ENCODE peak calls at places on chromosomes 5 and 9, in nine cellular contexts. One of them, this sample, is unnamed.
A peak's percentile ranks its signal among the peaks of the same experiment; 100 is the strongest.

GRCh38 chr5:138981606-138982005 is 106.5 kb upstream of the LRRTM2 start:
- DNase-seq in uterus: no peak
- DNase-seq in stimulated activated CD4-positive, alpha-beta T cell treated with anti-CD3 and anti-CD28 coated beads, Interleukin-12 subunit alpha, Interleukin-12 subunit beta, amount 100 ng/mL, for 48 hours: peak; percentile 5
- DNase-seq in stimulated activated naive CD8-positive, alpha-beta T cell treated with anti-CD3 and anti-CD28 coated beads, Interleukin-15, Interleukin-2, amounts not matched to agents 100 U/mL and 50 U/mL, for 24 hours: peak; percentile 13
- DNase-seq in HepG2: no peak
- DNase-seq in NB4: no peak
- DNase-seq in lung: no peak
- DNase-seq in ELR: no peak
- DNase-seq in sigmoid colon: no peak
- DNase-seq in this sample: no peak

GRCh38 chr9:93574900-93575705 is 1.3 kb upstream of the PHF2 start:
- DNase-seq in HepG2: no peak
- DNase-seq in uterus: no peak
- DNase-seq in sigmoid colon: peak; percentile 64
- DNase-seq in NB4: no peak
- DNase-seq in ELR: peak; percentile 9
- DNase-seq in stimulated activated naive CD8-positive, alpha-beta T cell treated with anti-CD3 and anti-CD28 coated beads, Interleukin-15, Interleukin-2, amounts not matched to agents 100 U/mL and 50 U/mL, for 24 hours: no peak
- DNase-seq in stimulated activated CD4-positive, alpha-beta T cell treated with anti-CD3 and anti-CD28 coated beads, Interleukin-12 subunit alpha, Interleukin-12 subunit beta, amount 100 ng/mL, for 48 hours: no peak
- DNase-seq in lung: no peak
- DNase-seq in this sample: no peak

GRCh38 chr9:124754289-124754688 is 16.8 kb downstream of the NR6A1 start:
- DNase-seq in stimulated activated naive CD8-positive, alpha-beta T cell treated with anti-CD3 and anti-CD28 coated beads, Interleukin-15, Interleukin-2, amounts not matched to agents 100 U/mL and 50 U/mL, for 24 hours: no peak
- DNase-seq in lung: no peak
- DNase-seq in HepG2: no peak
- DNase-seq in sigmoid colon: no peak
- DNase-seq in NB4: peak; percentile 38
- DNase-seq in stimulated activated CD4-positive, alpha-beta T cell treated with anti-CD3 and anti-CD28 coated beads, Interleukin-12 subunit alpha, Interleukin-12 subunit beta, amount 100 ng/mL, for 48 hours: no peak
- DNase-seq in uterus: no peak
- DNase-seq in ELR: peak; percentile 70
- DNase-seq in this sample: no peak

GRCh38 chr5:141641634-141642278 is 5.0 kb downstream of the RELL2 start:
- DNase-seq in sigmoid colon: no peak
- DNase-seq in stimulated activated naive CD8-positive, alpha-beta T cell treated with anti-CD3 and anti-CD28 coated beads, Interleukin-15, Interleukin-2, amounts not matched to agents 100 U/mL and 50 U/mL, for 24 hours: no peak
- DNase-seq in HepG2: no peak
- DNase-seq in ELR: peak; percentile 84
- DNase-seq in uterus: no peak
- DNase-seq in lung: no peak
- DNase-seq in NB4: peak; percentile 68
- DNase-seq in stimulated activated CD4-positive, alpha-beta T cell treated with anti-CD3 and anti-CD28 coated beads, Interleukin-12 subunit alpha, Interleukin-12 subunit beta, amount 100 ng/mL, for 48 hours: no peak
- DNase-seq in this sample: no peak

GRCh38 chr9:108271646-108272349 is 584.0 kb downstream of the ACTL7B start:
- DNase-seq in HepG2: peak; percentile 29
- DNase-seq in uterus: peak; percentile 30
- DNase-seq in stimulated activated naive CD8-positive, alpha-beta T cell treated with anti-CD3 and anti-CD28 coated beads, Interleukin-15, Interleukin-2, amounts not matched to agents 100 U/mL and 50 U/mL, for 24 hours: no peak
- DNase-seq in lung: no peak
- DNase-seq in NB4: no peak
- DNase-seq in sigmoid colon: no peak
- DNase-seq in stimulated activated CD4-positive, alpha-beta T cell treated with anti-CD3 and anti-CD28 coated beads, Interleukin-12 subunit alpha, Interleukin-12 subunit beta, amount 100 ng/mL, for 48 hours: no peak
- DNase-seq in ELR: peak; percentile 75
- DNase-seq in this sample: no peak

GRCh38 chr9:14066032-14066431 is 247.9 kb downstream of the NFIB start:
- DNase-seq in uterus: no peak
- DNase-seq in ELR: no peak
- DNase-seq in HepG2: no peak
- DNase-seq in stimulated activated naive CD8-positive, alpha-beta T cell treated with anti-CD3 and anti-CD28 coated beads, Interleukin-15, Interleukin-2, amounts not matched to agents 100 U/mL and 50 U/mL, for 24 hours: no peak
- DNase-seq in NB4: no peak
- DNase-seq in stimulated activated CD4-positive, alpha-beta T cell treated with anti-CD3 and anti-CD28 coated beads, Interleukin-12 subunit alpha, Interleukin-12 subunit beta, amount 100 ng/mL, for 48 hours: no peak
- DNase-seq in sigmoid colon: no peak
- DNase-seq in lung: no peak
- DNase-seq in this sample: no peak

GRCh38 chr9:90894956-90895687 is 93.5 kb downstream of the SYK start:
- DNase-seq in sigmoid colon: no peak
- DNase-seq in lung: no peak
- DNase-seq in stimulated activated CD4-positive, alpha-beta T cell treated with anti-CD3 and anti-CD28 coated beads, Interleukin-12 subunit alpha, Interleukin-12 subunit beta, amount 100 ng/mL, for 48 hours: no peak
- DNase-seq in HepG2: peak; percentile 10
- DNase-seq in NB4: peak; percentile 27
- DNase-seq in ELR: peak; percentile 28
- DNase-seq in stimulated activated naive CD8-positive, alpha-beta T cell treated with anti-CD3 and anti-CD28 coated beads, Interleukin-15, Interleukin-2, amounts not matched to agents 100 U/mL and 50 U/mL, for 24 hours: peak; percentile 25
- DNase-seq in uterus: no peak
- DNase-seq in this sample: no peak

GRCh38 chr9:104868687-104869404 is 59.1 kb downstream of the ABCA1 start:
- DNase-seq in stimulated activated CD4-positive, alpha-beta T cell treated with anti-CD3 and anti-CD28 coated beads, Interleukin-12 subunit alpha, Interleukin-12 subunit beta, amount 100 ng/mL, for 48 hours: no peak
- DNase-seq in NB4: peak; percentile 84
- DNase-seq in HepG2: no peak
- DNase-seq in uterus: peak; percentile 90
- DNase-seq in lung: peak; percentile 47
- DNase-seq in stimulated activated naive CD8-positive, alpha-beta T cell treated with anti-CD3 and anti-CD28 coated beads, Interleukin-15, Interleukin-2, amounts not matched to agents 100 U/mL and 50 U/mL, for 24 hours: no peak
- DNase-seq in sigmoid colon: peak; percentile 88
- DNase-seq in ELR: peak; percentile 78
- DNase-seq in this sample: peak; percentile 70

GRCh38 chr5:34658023-34658422 is 1.9 kb downstream of the RAI14 start:
- DNase-seq in stimulated activated CD4-positive, alpha-beta T cell treated with anti-CD3 and anti-CD28 coated beads, Interleukin-12 subunit alpha, Interleukin-12 subunit beta, amount 100 ng/mL, for 48 hours: no peak
- DNase-seq in ELR: peak; percentile 75
- DNase-seq in NB4: no peak
- DNase-seq in stimulated activated naive CD8-positive, alpha-beta T cell treated with anti-CD3 and anti-CD28 coated beads, Interleukin-15, Interleukin-2, amounts not matched to agents 100 U/mL and 50 U/mL, for 24 hours: no peak
- DNase-seq in lung: no peak
- DNase-seq in uterus: no peak
- DNase-seq in sigmoid colon: no peak
- DNase-seq in HepG2: peak; percentile 10
- DNase-seq in this sample: no peak

GRCh38 chr9:122234022-122234748 is 5.4 kb upstream of the LHX6 start:
- DNase-seq in uterus: no peak
- DNase-seq in stimulated activated naive CD8-positive, alpha-beta T cell treated with anti-CD3 and anti-CD28 coated beads, Interleukin-15, Interleukin-2, amounts not matched to agents 100 U/mL and 50 U/mL, for 24 hours: no peak
- DNase-seq in HepG2: no peak
- DNase-seq in lung: no peak
- DNase-seq in NB4: peak; percentile 27
- DNase-seq in ELR: no peak
- DNase-seq in sigmoid colon: no peak
- DNase-seq in stimulated activated CD4-positive, alpha-beta T cell treated with anti-CD3 and anti-CD28 coated beads, Interleukin-12 subunit alpha, Interleukin-12 subunit beta, amount 100 ng/mL, for 48 hours: no peak
- DNase-seq in this sample: no peak

GRCh38 chr9:80177949-80178480 is 606.2 kb downstream of the TLE4 start:
- DNase-seq in stimulated activated CD4-positive, alpha-beta T cell treated with anti-CD3 and anti-CD28 coated beads, Interleukin-12 subunit alpha, Interleukin-12 subunit beta, amount 100 ng/mL, for 48 hours: no peak
- DNase-seq in NB4: no peak
- DNase-seq in sigmoid colon: no peak
- DNase-seq in HepG2: no peak
- DNase-seq in lung: no peak
- DNase-seq in uterus: no peak
- DNase-seq in stimulated activated naive CD8-positive, alpha-beta T cell treated with anti-CD3 and anti-CD28 coated beads, Interleukin-15, Interleukin-2, amounts not matched to agents 100 U/mL and 50 U/mL, for 24 hours: no peak
- DNase-seq in ELR: no peak
- DNase-seq in this sample: no peak

GRCh38 chr5:176360894-176361436 is 599 bp downstream of the KIAA1191 start:
- DNase-seq in stimulated activated CD4-positive, alpha-beta T cell treated with anti-CD3 and anti-CD28 coated beads, Interleukin-12 subunit alpha, Interleukin-12 subunit beta, amount 100 ng/mL, for 48 hours: no peak
- DNase-seq in ELR: peak; percentile 25
- DNase-seq in lung: no peak
- DNase-seq in HepG2: no peak
- DNase-seq in NB4: no peak
- DNase-seq in uterus: no peak
- DNase-seq in sigmoid colon: no peak
- DNase-seq in stimulated activated naive CD8-positive, alpha-beta T cell treated with anti-CD3 and anti-CD28 coated beads, Interleukin-15, Interleukin-2, amounts not matched to agents 100 U/mL and 50 U/mL, for 24 hours: peak; percentile 21
- DNase-seq in this sample: no peak

GRCh38 chr5:141543053-141543452 is 54.2 kb downstream of the PCDHGC5 start:
- DNase-seq in sigmoid colon: no peak
- DNase-seq in NB4: no peak
- DNase-seq in HepG2: no peak
- DNase-seq in uterus: no peak
- DNase-seq in stimulated activated naive CD8-positive, alpha-beta T cell treated with anti-CD3 and anti-CD28 coated beads, Interleukin-15, Interleukin-2, amounts not matched to agents 100 U/mL and 50 U/mL, for 24 hours: no peak
- DNase-seq in ELR: no peak
- DNase-seq in lung: no peak
- DNase-seq in stimulated activated CD4-positive, alpha-beta T cell treated with anti-CD3 and anti-CD28 coated beads, Interleukin-12 subunit alpha, Interleukin-12 subunit beta, amount 100 ng/mL, for 48 hours: no peak
- DNase-seq in this sample: no peak

GRCh38 chr9:129513856-129514496 is 106.9 kb downstream of the C9orf50 start:
- DNase-seq in HepG2: no peak
- DNase-seq in stimulated activated CD4-positive, alpha-beta T cell treated with anti-CD3 and anti-CD28 coated beads, Interleukin-12 subunit alpha, Interleukin-12 subunit beta, amount 100 ng/mL, for 48 hours: no peak
- DNase-seq in ELR: no peak
- DNase-seq in sigmoid colon: no peak
- DNase-seq in NB4: no peak
- DNase-seq in uterus: no peak
- DNase-seq in stimulated activated naive CD8-positive, alpha-beta T cell treated with anti-CD3 and anti-CD28 coated beads, Interleukin-15, Interleukin-2, amounts not matched to agents 100 U/mL and 50 U/mL, for 24 hours: no peak
- DNase-seq in lung: no peak
- DNase-seq in this sample: no peak

GRCh38 chr5:99349842-99350241 is 421.0 kb upstream of the CHD1 start:
- DNase-seq in stimulated activated CD4-positive, alpha-beta T cell treated with anti-CD3 and anti-CD28 coated beads, Interleukin-12 subunit alpha, Interleukin-12 subunit beta, amount 100 ng/mL, for 48 hours: no peak
- DNase-seq in sigmoid colon: no peak
- DNase-seq in uterus: no peak
- DNase-seq in ELR: no peak
- DNase-seq in NB4: no peak
- DNase-seq in stimulated activated naive CD8-positive, alpha-beta T cell treated with anti-CD3 and anti-CD28 coated beads, Interleukin-15, Interleukin-2, amounts not matched to agents 100 U/mL and 50 U/mL, for 24 hours: no peak
- DNase-seq in HepG2: no peak
- DNase-seq in lung: no peak
- DNase-seq in this sample: no peak

GRCh38 chr5:138685052-138685755 is 68.0 kb upstream of the CTNNA1 start:
- DNase-seq in stimulated activated CD4-positive, alpha-beta T cell treated with anti-CD3 and anti-CD28 coated beads, Interleukin-12 subunit alpha, Interleukin-12 subunit beta, amount 100 ng/mL, for 48 hours: no peak
- DNase-seq in uterus: no peak
- DNase-seq in HepG2: no peak
- DNase-seq in lung: no peak
- DNase-seq in sigmoid colon: no peak
- DNase-seq in ELR: no peak
- DNase-seq in NB4: peak; percentile 15
- DNase-seq in stimulated activated naive CD8-positive, alpha-beta T cell treated with anti-CD3 and anti-CD28 coated beads, Interleukin-15, Interleukin-2, amounts not matched to agents 100 U/mL and 50 U/mL, for 24 hours: no peak
- DNase-seq in this sample: no peak

GRCh38 chr9:105114956-105115728 is 129.3 kb upstream of the SLC44A1 start:
- DNase-seq in sigmoid colon: peak; percentile 76
- DNase-seq in NB4: peak; percentile 94
- DNase-seq in uterus: peak; percentile 17
- DNase-seq in stimulated activated naive CD8-positive, alpha-beta T cell treated with anti-CD3 and anti-CD28 coated beads, Interleukin-15, Interleukin-2, amounts not matched to agents 100 U/mL and 50 U/mL, for 24 hours: peak; percentile 34
- DNase-seq in HepG2: no peak
- DNase-seq in lung: peak; percentile 51
- DNase-seq in stimulated activated CD4-positive, alpha-beta T cell treated with anti-CD3 and anti-CD28 coated beads, Interleukin-12 subunit alpha, Interleukin-12 subunit beta, amount 100 ng/mL, for 48 hours: no peak
- DNase-seq in ELR: peak; percentile 68
- DNase-seq in this sample: peak; percentile 50

GRCh38 chr9:88387733-88388202 is 476 bp upstream of the SPIN1 start:
- DNase-seq in uterus: peak; percentile 46
- DNase-seq in lung: peak; percentile 43
- DNase-seq in NB4: peak; percentile 53
- DNase-seq in stimulated activated naive CD8-positive, alpha-beta T cell treated with anti-CD3 and anti-CD28 coated beads, Interleukin-15, Interleukin-2, amounts not matched to agents 100 U/mL and 50 U/mL, for 24 hours: peak; percentile 21
- DNase-seq in sigmoid colon: peak; percentile 79
- DNase-seq in HepG2: peak; percentile 20
- DNase-seq in stimulated activated CD4-positive, alpha-beta T cell treated with anti-CD3 and anti-CD28 coated beads, Interleukin-12 subunit alpha, Interleukin-12 subunit beta, amount 100 ng/mL, for 48 hours: peak; percentile 10
- DNase-seq in ELR: peak; percentile 73
- DNase-seq in this sample: peak; percentile 47